ENCODE peak calls at places on chromosomes 2 and 18, in nine cellular contexts. V is tibial nerve, G is gastrocnemius medialis, R is H9, E is thoracic aorta, Y is cardiac fibroblast, L is RWPE1, U is Calu3, M is GM13977. J is an unnamed sample.

GRCh38 chr18:939167-939566 is 34.5 kb downstream of the ADCYAP1 start:
- DNase-seq in V (no peak), G (no peak), R (no peak), E (no peak), Y (peak), L (peak), U (no peak), M (no peak), J (no peak)

GRCh38 chr18:61896767-61897166 is 4.0 kb upstream of the RNF152 start:
- DNase-seq in V (no peak), G (no peak), R (no peak), E (no peak), Y (peak), L (peak), U (no peak), M (no peak), J (no peak)

GRCh38 chr18:70636991-70637390 is 348.1 kb downstream of the SOCS6 start:
- DNase-seq in V (no peak), G (no peak), R (no peak), E (no peak), Y (peak), L (peak), U (no peak), M (no peak), J (no peak)

GRCh38 chr2:73307720-73308119 is 14.4 kb upstream of the EGR4 start:
- DNase-seq in V (no peak), G (no peak), R (no peak), E (no peak), Y (no peak), L (no peak), U (no peak), M (no peak), J (no peak)

GRCh38 chr2:119245076-119245840 is 21.6 kb downstream of the STEAP3 start:
- DNase-seq in V (no peak), G (no peak), R (no peak), E (no peak), Y (no peak), L (no peak), U (no peak), M (no peak), J (no peak)

GRCh38 chr18:75107196-75107930 is 101.6 kb downstream of the PTGR3 start:
- DNase-seq in V (no peak), G (no peak), R (no peak), E (no peak), Y (no peak), L (no peak), U (no peak), M (no peak), J (no peak)

GRCh38 chr2:226981731-226982373 is 146.0 kb downstream of the RHBDD1 start:
- DNase-seq in V (no peak), G (no peak), R (no peak), E (no peak), Y (no peak), L (peak), U (no peak), M (no peak), J (no peak)

GRCh38 chr2:44940612-44941464 is 664 bp upstream of the SIX3 start:
- DNase-seq in V (no peak), G (no peak), R (no peak), E (no peak), Y (no peak), L (no peak), U (no peak), M (no peak), J (no peak)

GRCh38 chr2:201118957-201119848 is 3.2 kb downstream of the CFLAR start:
- DNase-seq in V (no peak), G (no peak), R (no peak), E (no peak), Y (peak), L (no peak), U (no peak), M (no peak), J (peak)

GRCh38 chr2:103459302-103459701 is 697.5 kb downstream of the TMEM182 start:
- DNase-seq in V (no peak), G (no peak), R (no peak), E (no peak), Y (no peak), L (no peak), U (no peak), M (no peak), J (no peak)

GRCh38 chr2:60556998-60557955 is 3.8 kb upstream of the BCL11A start:
- DNase-seq in V (no peak), G (no peak), R (no peak), E (no peak), Y (no peak), L (no peak), U (no peak), M (no peak), J (peak)

GRCh38 chr2:239035361-239035814 is 187.5 kb downstream of the TWIST2 start:
- DNase-seq in V (peak), G (peak), R (peak), E (no peak), Y (no peak), L (peak), U (peak), M (peak), J (peak)

DNA sequence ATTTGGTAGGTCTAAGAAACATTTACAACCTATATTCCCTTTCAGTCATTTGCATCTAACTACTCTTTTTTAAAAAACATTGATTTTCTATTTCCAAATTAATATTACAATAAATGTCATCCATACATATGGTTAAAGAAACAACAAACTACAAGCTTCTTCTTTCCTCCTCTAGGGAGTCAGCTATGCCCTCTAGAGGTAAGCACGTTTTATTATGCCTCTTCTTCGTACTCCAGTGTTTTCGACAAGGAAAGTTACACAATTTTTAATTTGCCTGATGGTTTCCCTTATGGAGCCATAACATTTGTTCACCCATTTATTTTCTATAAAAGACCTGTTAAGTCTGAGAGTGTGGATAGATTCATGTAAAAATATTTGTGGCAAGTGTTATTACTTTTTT is 183.4 kb upstream of the CDH7 start:
- DNase-seq in V (no peak), G (no peak), R (no peak), E (no peak), Y (peak), L (peak), U (peak), M (no peak), J (no peak)
- TF ChIP-seq CTCF in V (peak), G (no peak), R (peak), E (no peak), Y (no peak), L (peak), U (peak), M (peak), J (no peak)

GRCh38 chr18:9885170-9886004 is at the start of gene TXNDC2:
- DNase-seq in V (no peak), G (no peak), R (no peak), E (no peak), Y (peak), L (no peak), U (no peak), M (no peak), J (no peak)
- TF ChIP-seq CTCF in V (no peak), G (no peak), R (no peak), E (no peak), Y (no peak), L (no peak), U (no peak), M (no peak), J (no peak)

DNA sequence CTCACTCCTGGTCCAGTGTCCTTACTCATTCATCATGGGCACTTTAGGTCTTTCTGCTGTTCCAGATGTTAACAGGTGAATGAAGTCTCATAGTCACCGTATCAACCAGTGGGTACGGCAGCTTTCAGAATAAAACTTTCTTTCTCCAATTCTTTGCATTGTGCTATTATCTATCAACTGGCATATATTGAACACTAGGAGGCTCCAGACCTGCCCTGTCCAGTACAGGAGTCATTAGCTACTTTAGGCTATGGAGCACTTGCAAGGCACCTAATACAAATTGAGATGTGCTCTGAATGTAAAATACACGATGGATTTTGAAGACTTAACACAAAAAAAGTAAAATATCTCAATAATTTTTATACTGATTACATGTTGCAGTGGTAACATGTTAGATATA is 43.2 kb upstream of the NEB start:
- DNase-seq in V (no peak), G (no peak), R (no peak), E (no peak), Y (no peak), L (no peak), U (no peak), M (no peak), J (no peak)
- TF ChIP-seq CTCF in V (no peak), G (no peak), R (peak), E (no peak), Y (peak), L (no peak), U (no peak), M (peak), J (no peak)

GRCh38 chr2:38523728-38524437 is 78.8 kb downstream of the HNRNPLL start:
- DNase-seq in V (no peak), G (no peak), R (peak), E (no peak), Y (no peak), L (no peak), U (no peak), M (no peak), J (no peak)
- TF ChIP-seq CTCF in V (no peak), G (peak), R (peak), E (no peak), Y (peak), L (no peak), U (no peak), M (no peak), J (no peak)

DNA sequence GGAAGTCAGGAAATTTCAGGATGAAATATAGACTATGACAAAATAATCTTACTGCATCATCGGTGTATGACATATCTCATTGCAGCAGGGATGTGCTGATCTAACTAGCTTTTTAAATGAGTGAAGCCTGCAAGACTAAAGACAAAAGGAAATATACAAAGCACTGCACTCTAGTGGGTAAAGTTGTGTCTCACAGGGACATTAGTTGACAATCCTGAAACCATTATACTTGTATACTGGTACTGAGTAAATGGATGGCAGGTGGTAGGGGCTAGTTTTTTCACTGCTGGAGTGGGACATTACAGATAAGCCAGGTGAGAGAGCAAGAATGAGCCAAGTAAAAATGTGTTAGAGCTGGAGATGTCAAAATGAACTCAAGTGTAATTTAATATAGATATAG is 317.5 kb upstream of the RAB6C start:
- DNase-seq in V (no peak), G (no peak), R (no peak), E (no peak), Y (no peak), L (no peak), U (no peak), M (no peak), J (no peak)
- TF ChIP-seq CTCF in V (no peak), G (no peak), R (peak), E (no peak), Y (no peak), L (no peak), U (no peak), M (no peak), J (no peak)

GRCh38 chr2:25297738-25298137 is 44.0 kb downstream of the DNMT3A start:
- DNase-seq in V (no peak), G (peak), R (peak), E (no peak), Y (no peak), L (no peak), U (no peak), M (no peak), J (no peak)
- TF ChIP-seq CTCF in V (no peak), G (no peak), R (peak), E (no peak), Y (no peak), L (no peak), U (no peak), M (peak), J (no peak)

GRCh38 chr18:60019463-60019840 is 119.7 kb downstream of the PMAIP1 start:
- DNase-seq in V (no peak), G (no peak), R (no peak), E (no peak), Y (peak), L (peak), U (no peak), M (no peak), J (no peak)
- TF ChIP-seq CTCF in V (no peak), G (no peak), R (no peak), E (no peak), Y (no peak), L (no peak), U (no peak), M (no peak), J (no peak)

J was measured in activated CD8-positive, alpha-beta T cell treated with anti-CD3 and anti-CD28 coated beads for 36 hours.